ENCODE peak calls at places on chromosomes 7 and 10, in ten cellular contexts. Q is posterior cingulate gyrus; M is H4; Y is RKO; K is NCI-H1105 treated with DMSO at 0.1 percent for 48 hours; W is iPS DF 6.9; V is GM19239; U is amniotic stem cell; E is osteocyte; I is activated CD8-positive, alpha-beta memory T cell treated with anti-CD3 and anti-CD28 coated beads, Interleukin-2, amount 10 ng/mL, durations not matched to agents 7 days and 5 days. R is an unnamed sample.

GRCh38 chr10:93542358-93542791 is 24.1 kb upstream of the FFAR4 start:
- DNase-seq in Q (no peak), M (no peak), Y (no peak), K (peak), W (no peak), V (no peak), U (no peak), E (no peak), I (no peak), R (no peak)

GRCh38 chr7:2151801-2152612 is 80.7 kb downstream of the MAD1L1 start:
- DNase-seq in Q (no peak), M (no peak), Y (no peak), K (no peak), W (no peak), V (no peak), U (no peak), E (no peak), I (no peak), R (no peak)

GRCh38 chr7:19020711-19021110 is 96.7 kb downstream of the TWIST1 start:
- DNase-seq in Q (no peak), M (no peak), Y (no peak), K (no peak), W (no peak), V (no peak), U (no peak), E (no peak), I (no peak), R (peak)

GRCh38 chr7:134605978-134606923 is 40.4 kb upstream of the BPGM start:
- DNase-seq in Q (peak), M (peak), Y (peak), K (peak), W (peak), V (peak), U (peak), E (peak), I (peak), R (no peak)

GRCh38 chr10:59524373-59524772 is 162.0 kb upstream of the FAM13C start:
- DNase-seq in Q (no peak), M (no peak), Y (no peak), K (no peak), W (no peak), V (no peak), U (no peak), E (no peak), I (no peak), R (no peak)

GRCh38 chr10:78889536-78890063 is 179.2 kb upstream of the ZMIZ1 start:
- DNase-seq in Q (no peak), M (no peak), Y (no peak), K (peak), W (no peak), V (no peak), U (no peak), E (no peak), I (no peak), R (no peak)

GRCh38 chr10:70328987-70329386 is 45.2 kb upstream of the NPFFR1 start:
- DNase-seq in Q (no peak), M (no peak), Y (peak), K (no peak), W (no peak), V (no peak), U (no peak), E (no peak), I (no peak), R (no peak)

GRCh38 chr7:150450491-150450992 is at the start of gene GIMAP8:
- DNase-seq in Q (no peak), M (no peak), Y (no peak), K (no peak), W (no peak), V (peak), U (no peak), E (no peak), I (peak), R (no peak)

GRCh38 chr10:44820094-44820493 is 91.0 kb upstream of the TMEM72 start:
- DNase-seq in Q (no peak), M (no peak), Y (no peak), K (no peak), W (no peak), V (no peak), U (no peak), E (no peak), I (no peak), R (no peak)

GRCh38 chr10:34539533-34540315 is 275.4 kb downstream of the PARD3 start:
- DNase-seq in Q (no peak), M (no peak), Y (no peak), K (no peak), W (no peak), V (no peak), U (no peak), E (no peak), I (no peak), R (no peak)

GRCh38 chr10:46231087-46231486 is 55.7 kb upstream of the ANTXRL start:
- DNase-seq in Q (no peak), M (no peak), Y (no peak), K (no peak), W (no peak), V (no peak), U (no peak), E (peak), I (peak), R (no peak)